ENCODE peak calls at places on chromosomes 6 and 20, in eight cellular contexts. L, M, D, Q, O, J, I and A are unnamed samples.
A peak's percentile ranks its signal among the peaks of the same experiment; 100 is the strongest.

GRCh38 chr20:62955519-62956386 is 3.2 kb downstream of the SLC17A9 start:
- DNase-seq in L (no peak), M (no peak), D (no peak), Q (no peak), O (no peak), J (peak; percentile 43), I (no peak), A (no peak)

GRCh38 chr6:161736796-161737292 is 463.0 kb upstream of the AGPAT4 start:
- DNase-seq in L (no peak), M (no peak), D (no peak), Q (peak; percentile 16), O (no peak), J (no peak), I (no peak), A (no peak)

GRCh38 chr6:80547827-80548226 is 441.4 kb downstream of the BCKDHB start:
- DNase-seq in L (no peak), M (no peak), D (no peak), Q (no peak), O (no peak), J (no peak), I (no peak), A (peak; percentile 56)

GRCh38 chr20:7926767-7927166 is 13.5 kb downstream of the HAO1 start:
- DNase-seq in L (peak; percentile 28), M (no peak), D (no peak), Q (peak; percentile 36), O (no peak), J (no peak), I (no peak), A (peak; percentile 16)

GRCh38 chr6:98039876-98040605 is 757.0 kb upstream of the MMS22L start:
- DNase-seq in L (peak; percentile 47), M (no peak), D (no peak), Q (peak; percentile 93), O (no peak), J (no peak), I (no peak), A (no peak)

GRCh38 chr20:16641511-16641910 is 68.3 kb upstream of the KIF16B start:
- DNase-seq in L (no peak), M (no peak), D (no peak), Q (no peak), O (no peak), J (no peak), I (no peak), A (no peak)

GRCh38 chr20:1122388-1123315 is 4.2 kb downstream of the PSMF1 start:
- DNase-seq in L (no peak), M (no peak), D (no peak), Q (no peak), O (peak; percentile 30), J (peak; percentile 56), I (peak; percentile 54), A (peak; percentile 61)

GRCh38 chr6:70381436-70381786 is 31.9 kb upstream of the FAM135A start:
- DNase-seq in L (no peak), M (no peak), D (no peak), Q (no peak), O (no peak), J (no peak), I (no peak), A (no peak)

GRCh38 chr6:122372647-122373046 is 26.8 kb upstream of the HSF2 start:
- DNase-seq in L (no peak), M (no peak), D (no peak), Q (peak; percentile 22), O (no peak), J (no peak), I (no peak), A (no peak)

GRCh38 chr6:110422444-110422822 is 7.1 kb upstream of the DDO start:
- DNase-seq in L (no peak), M (no peak), D (no peak), Q (no peak), O (no peak), J (no peak), I (no peak), A (no peak)

GRCh38 chr20:53547664-53548239 is 45.9 kb downstream of the ZNF217 start:
- DNase-seq in L (peak; percentile 77), M (no peak), D (no peak), Q (peak; percentile 90), O (peak; percentile 45), J (no peak), I (peak; percentile 26), A (no peak)

GRCh38 chr6:106574729-106575458 is 54.4 kb downstream of the RTN4IP1 start:
- DNase-seq in L (peak; percentile 62), M (no peak), D (no peak), Q (no peak), O (peak; percentile 38), J (peak; percentile 50), I (no peak), A (peak; percentile 83)

GRCh38 chr20:37240337-37241055 is 21.1 kb downstream of the GHRH start:
- DNase-seq in L (no peak), M (no peak), D (no peak), Q (no peak), O (no peak), J (no peak), I (no peak), A (no peak)

DNA sequence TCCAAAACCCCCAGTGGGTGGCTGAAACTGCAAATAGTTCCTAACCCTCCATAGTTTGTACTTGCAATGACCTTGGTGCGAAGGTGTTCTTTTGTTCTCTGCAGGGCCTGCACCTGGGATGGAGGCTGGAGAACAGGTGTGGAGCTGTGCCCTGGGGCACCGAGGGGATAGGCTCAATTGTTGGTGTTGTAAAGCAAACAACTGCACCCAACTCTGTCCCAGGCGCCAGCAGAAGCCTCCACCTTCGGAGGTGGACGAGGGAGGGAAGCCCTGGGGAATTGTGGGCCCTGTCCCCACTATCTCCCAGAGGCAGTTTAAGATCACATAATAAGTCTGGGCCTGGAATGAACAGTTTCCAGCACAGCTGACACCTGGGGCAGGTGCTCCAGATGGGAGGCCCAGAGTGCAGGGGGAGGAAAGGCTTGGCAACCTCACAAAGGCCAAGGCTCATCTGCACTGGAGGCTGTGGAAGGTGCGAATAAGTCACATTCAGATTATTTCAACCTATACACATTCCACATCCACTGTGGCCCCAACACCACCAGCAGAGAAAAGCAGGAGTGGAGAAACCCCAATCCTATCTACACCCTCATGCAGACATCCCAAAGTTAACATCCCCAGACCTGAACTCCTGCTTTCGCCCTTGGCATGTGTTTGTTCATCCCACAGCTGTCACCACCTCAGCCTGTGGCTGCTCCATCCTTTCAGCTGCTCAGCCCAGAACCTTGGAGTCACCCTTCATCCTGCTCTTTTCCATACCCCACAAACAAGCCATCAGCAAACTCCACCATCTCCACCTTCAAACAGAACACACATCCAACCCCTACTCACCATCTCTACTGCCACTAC is 12.3 kb upstream of the CBFA2T2 start:
- DNase-seq in L (no peak), M (no peak), D (no peak), Q (peak; percentile 54), O (no peak), J (no peak), I (no peak), A (no peak)
- H3K27ac ChIP-seq in L (no peak overlapping the region), M (no peak overlapping the region), D (no peak overlapping the region), Q (no peak overlapping the region), O (no peak overlapping the region), J (no peak overlapping the region), I (no peak overlapping the region), A (no peak overlapping the region)

GRCh38 chr6:34248727-34249468 is at the start of gene SMIM29:
- DNase-seq in L (peak; percentile 99), M (peak; percentile 96), D (peak; percentile 85), Q (peak; percentile 98), O (no peak), J (peak; percentile 98), I (peak; percentile 96), A (peak; percentile 85)

GRCh38 chr6:34248198-34248726 is 544 bp downstream of the SMIM29 start:
- DNase-seq in L (peak; percentile 68), M (peak; percentile 41), D (peak; percentile 65), Q (peak; percentile 65), O (no peak), J (peak; percentile 84), I (peak; percentile 61), A (peak; percentile 70)

GRCh38 chr6:34246249-34246562 is 2.6 kb downstream of the SMIM29 start:
- DNase-seq in L (no peak), M (no peak), D (no peak), Q (no peak), O (no peak), J (no peak), I (no peak), A (no peak)

GRCh38 chr6:34246563-34247391 is 2.0 kb downstream of the SMIM29 start:
- DNase-seq in L (peak; percentile 49), M (no peak), D (no peak), Q (peak; percentile 80), O (no peak), J (no peak), I (no peak), A (peak; percentile 61)

DNA sequence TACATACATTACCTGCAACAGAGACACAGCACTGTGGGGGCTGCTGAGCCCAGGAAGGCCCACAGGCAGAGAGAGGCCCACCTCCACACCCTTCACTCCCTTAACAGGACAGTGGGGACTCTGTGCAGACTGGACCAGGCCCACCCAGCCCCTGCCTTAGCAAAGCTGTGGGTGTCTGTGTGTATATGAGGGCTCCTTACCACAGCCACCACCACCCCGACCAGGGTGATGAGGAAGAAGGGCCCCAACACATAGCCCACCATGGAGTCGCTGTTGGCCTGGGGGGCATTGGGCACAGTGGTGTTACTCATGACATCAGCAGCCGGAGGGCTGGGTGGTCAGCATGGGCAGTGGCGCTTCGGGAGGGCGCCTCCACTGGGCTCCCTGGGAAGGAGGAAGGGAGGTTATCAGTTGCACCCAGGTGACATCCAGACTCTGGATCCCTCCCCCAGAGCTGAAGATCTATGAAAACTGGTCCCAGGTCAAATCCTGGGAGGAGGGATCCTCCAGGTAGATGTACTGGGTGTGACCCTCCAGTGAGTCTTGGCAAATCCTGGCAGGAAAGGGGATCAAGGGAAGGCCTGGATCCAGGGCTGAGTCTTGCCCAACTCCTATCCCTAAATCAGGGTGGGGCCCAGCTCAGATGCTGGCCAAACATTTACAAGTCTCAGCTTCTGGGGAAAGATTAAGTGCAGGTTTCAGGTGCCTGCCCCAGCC is 1.2 kb downstream of the SMIM29 start:
- DNase-seq in L (no peak), M (no peak), D (no peak), Q (no peak), O (no peak), J (no peak), I (no peak), A (no peak)
- H3K4me3 ChIP-seq in L (no peak overlapping the region), M (no peak overlapping the region), D (peak overlapping the region; percentile 73), Q (peak overlapping the region; percentile 90), O (peak overlapping the region; percentile 51), J (no peak overlapping the region), I (no peak overlapping the region), A (peak overlapping the region; percentile 65)

GRCh38 chr6:33584700-33585402 is 4.8 kb upstream of the BAK1 start:
- DNase-seq in L (no peak), M (no peak), D (no peak), Q (no peak), O (no peak), J (no peak), I (no peak), A (no peak)
- H3K4me1 ChIP-seq in L (no peaks in the 10 kb centered on the region), M (peaks cover 15% of the 10 kb centered on the region), D (peaks cover 7% of the 10 kb centered on the region), Q (peaks cover 1% of the 10 kb centered on the region), O (peaks cover 13% of the 10 kb centered on the region), J (no peaks in the 10 kb centered on the region), I (peaks cover 4% of the 10 kb centered on the region), A (peaks cover 14% of the 10 kb centered on the region)

DNA sequence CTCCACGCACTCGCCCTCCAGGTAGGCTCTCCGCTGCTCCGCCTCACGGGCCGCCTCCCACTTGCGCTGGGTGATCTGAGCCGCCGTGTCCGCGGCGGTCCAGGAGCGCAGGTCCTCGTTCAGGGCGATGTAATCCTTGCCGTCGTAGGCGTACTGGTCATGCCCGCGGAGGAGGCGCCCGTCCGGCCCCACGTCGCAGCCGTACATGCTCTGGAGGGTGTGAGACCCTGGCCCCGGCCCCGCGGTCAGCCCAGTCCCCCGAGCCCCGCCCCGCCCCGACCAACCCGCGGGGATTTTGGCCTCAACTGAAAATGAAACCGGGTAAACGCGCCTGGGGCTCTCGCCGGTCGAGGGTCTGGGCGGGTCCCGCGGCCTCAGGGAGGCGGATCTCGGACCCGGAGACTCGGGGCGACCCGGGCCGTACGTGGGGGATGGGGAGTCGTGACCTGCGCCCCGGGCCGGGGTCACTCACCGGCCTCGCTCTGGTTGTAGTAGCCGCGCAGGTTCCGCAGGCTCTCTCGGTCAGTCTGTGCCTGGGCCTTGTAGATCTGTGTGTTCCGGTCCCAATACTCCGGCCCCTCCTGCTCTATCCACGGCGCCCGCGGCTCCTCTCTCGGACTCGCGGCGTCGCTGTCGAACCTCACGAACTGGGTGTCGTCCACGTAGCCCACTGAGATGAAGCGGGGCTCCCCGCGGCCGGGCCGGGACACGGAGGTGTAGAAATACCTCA is 598 bp downstream of the HLA-B start:
- DNase-seq in L (peak; percentile 36), M (peak; percentile 29), D (no peak), Q (peak; percentile 47), O (no peak), J (no peak), I (no peak), A (no peak)
- H3K27ac ChIP-seq in L (no peak overlapping the region), M (peak overlapping the region; percentile 100), D (peak overlapping the region; percentile 84), Q (no peak overlapping the region), O (no peak overlapping the region), J (no peak overlapping the region), I (no peak overlapping the region), A (peak overlapping the region; percentile 92)